ENCODE peak calls at places on chromosomes 6 and 20, in four cellular contexts. P is PC-9, Y is breast epithelium, S is uterus. G is an unnamed sample.
A peak's percentile ranks its signal among the peaks of the same experiment; 100 is the strongest.

GRCh38 chr20:12670292-12670691 is 338.5 kb upstream of the SPTLC3 start:
- DNase-seq in P (no peak), Y (no peak), S (no peak), G (no peak)

GRCh38 chr6:45422541-45423110 is 44.9 kb upstream of the SUPT3H start:
- DNase-seq in P (peak; percentile 40), Y (no peak), S (peak; percentile 39), G (no peak)

GRCh38 chr20:13061381-13061780 is 52.6 kb downstream of the SPTLC3 start:
- DNase-seq in P (peak; percentile 23), Y (no peak), S (no peak), G (no peak)

GRCh38 chr6:102126488-102126887 is 733.0 kb downstream of the GRIK2 start:
- DNase-seq in P (no peak), Y (no peak), S (no peak), G (no peak)

GRCh38 chr6:149948616-149949015 is 6.8 kb downstream of the ULBP2 start:
- DNase-seq in P (no peak), Y (no peak), S (no peak), G (no peak)

GRCh38 chr20:51092238-51092822 is 69.4 kb upstream of the KCNG1 start:
- DNase-seq in P (no peak), Y (no peak), S (no peak), G (no peak)

GRCh38 chr20:23666189-23666588 is 22.6 kb downstream of the CST4 start:
- DNase-seq in P (no peak), Y (no peak), S (no peak), G (no peak)

GRCh38 chr6:56475736-56476457 is 166.8 kb downstream of the DST start:
- DNase-seq in P (no peak), Y (no peak), S (peak; percentile 33), G (no peak)

GRCh38 chr6:38266921-38267354 is 372.8 kb downstream of the BTBD9 start:
- DNase-seq in P (no peak), Y (no peak), S (no peak), G (no peak)

GRCh38 chr6:137044366-137045220 is at the start of gene IL20RA:
- DNase-seq in P (peak; percentile 45), Y (peak; percentile 67), S (peak; percentile 43), G (no peak)

GRCh38 chr20:37995856-37996625 is 37.2 kb downstream of the TTI1 start:
- DNase-seq in P (no peak), Y (no peak), S (no peak), G (no peak)

GRCh38 chr6:5078121-5078695 is 6.9 kb upstream of the PPP1R3G start:
- DNase-seq in P (no peak), Y (no peak), S (no peak), G (no peak)

GRCh38 chr6:30122515-30122914 is 9.6 kb upstream of the TRIM31 start:
- DNase-seq in P (no peak), Y (no peak), S (no peak), G (no peak)

GRCh38 chr6:23963137-23963536 is 162.9 kb upstream of the NRSN1 start:
- DNase-seq in P (no peak), Y (no peak), S (no peak), G (no peak)

GRCh38 chr20:44841955-44842354 is 31.6 kb upstream of the RIMS4 start:
- DNase-seq in P (no peak), Y (no peak), S (no peak), G (no peak)

GRCh38 chr6:149862901-149863595 is 1.1 kb downstream of the LRP11 start:
- DNase-seq in P (peak; percentile 83), Y (peak; percentile 90), S (peak; percentile 58), G (peak; percentile 82)

GRCh38 chr20:37243076-37243936 is 18.3 kb downstream of the GHRH start:
- DNase-seq in P (no peak), Y (no peak), S (no peak), G (no peak)

GRCh38 chr20:5888051-5888450 is 62.3 kb downstream of the TRMT6 start:
- DNase-seq in P (no peak), Y (no peak), S (no peak), G (no peak)

GRCh38 chr6:45419574-45420082 is 41.9 kb upstream of the SUPT3H start:
- DNase-seq in P (peak; percentile 84), Y (peak; percentile 54), S (peak; percentile 27), G (peak; percentile 22)

GRCh38 chr20:61967300-61967699 is 98.4 kb downstream of the TAF4 start:
- DNase-seq in P (no peak), Y (no peak), S (no peak), G (no peak)

GRCh38 chr6:166119116-166119911 is 48.3 kb downstream of the TBXT start:
- DNase-seq in P (no peak), Y (no peak), S (no peak), G (no peak)

GRCh38 chr20:22455259-22455658 is 129.1 kb downstream of the FOXA2 start:
- DNase-seq in P (no peak), Y (no peak), S (no peak), G (no peak)

GRCh38 chr20:10669843-10670446 is 3.9 kb downstream of the JAG1 start:
- DNase-seq in P (no peak), Y (no peak), S (no peak), G (no peak)
- H3K4me1 ChIP-seq in P (peaks cover 5% of the 10 kb centered on the region), Y (peaks cover 10% of the 10 kb centered on the region), S (peaks cover 5% of the 10 kb centered on the region), G (peaks cover 49% of the 10 kb centered on the region)

GRCh38 chr20:59670786-59671492 is 66.6 kb downstream of the PHACTR3 start:
- DNase-seq in P (no peak), Y (no peak), S (no peak), G (no peak)
- H3K9me3 ChIP-seq in P (no peaks in the 10 kb centered on the region), Y (no peaks in the 10 kb centered on the region), S (no peaks in the 10 kb centered on the region), G (no peaks in the 10 kb centered on the region)

DNA sequence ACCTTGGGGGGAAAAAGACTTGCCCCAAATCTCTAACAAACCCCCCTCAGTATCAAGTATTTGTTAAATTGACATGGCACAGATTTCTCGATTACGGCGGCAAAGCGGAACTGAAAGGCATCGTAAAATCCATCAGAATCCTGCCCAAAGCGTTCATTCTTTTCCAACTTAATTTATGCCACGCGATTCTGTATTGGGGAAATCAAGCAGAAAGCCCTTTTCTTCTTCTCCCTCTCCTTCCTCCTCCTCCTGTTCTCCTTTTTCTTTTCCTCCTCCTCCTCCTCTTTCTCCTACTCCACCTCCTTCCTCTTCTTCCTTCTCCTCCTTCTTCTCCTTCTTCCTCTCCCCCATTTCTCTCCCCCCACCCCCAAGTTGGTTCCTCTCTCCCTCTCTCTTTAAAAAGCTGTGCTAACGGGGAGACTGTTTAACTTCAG is 2.5 kb upstream of the DLL1 start:
- DNase-seq in P (no peak), Y (no peak), S (no peak), G (no peak)
- H3K4me1 ChIP-seq in P (no peaks in the 10 kb centered on the region), Y (peaks cover 12% of the 10 kb centered on the region), S (no peaks in the 10 kb centered on the region), G (peaks cover 16% of the 10 kb centered on the region)

DNA sequence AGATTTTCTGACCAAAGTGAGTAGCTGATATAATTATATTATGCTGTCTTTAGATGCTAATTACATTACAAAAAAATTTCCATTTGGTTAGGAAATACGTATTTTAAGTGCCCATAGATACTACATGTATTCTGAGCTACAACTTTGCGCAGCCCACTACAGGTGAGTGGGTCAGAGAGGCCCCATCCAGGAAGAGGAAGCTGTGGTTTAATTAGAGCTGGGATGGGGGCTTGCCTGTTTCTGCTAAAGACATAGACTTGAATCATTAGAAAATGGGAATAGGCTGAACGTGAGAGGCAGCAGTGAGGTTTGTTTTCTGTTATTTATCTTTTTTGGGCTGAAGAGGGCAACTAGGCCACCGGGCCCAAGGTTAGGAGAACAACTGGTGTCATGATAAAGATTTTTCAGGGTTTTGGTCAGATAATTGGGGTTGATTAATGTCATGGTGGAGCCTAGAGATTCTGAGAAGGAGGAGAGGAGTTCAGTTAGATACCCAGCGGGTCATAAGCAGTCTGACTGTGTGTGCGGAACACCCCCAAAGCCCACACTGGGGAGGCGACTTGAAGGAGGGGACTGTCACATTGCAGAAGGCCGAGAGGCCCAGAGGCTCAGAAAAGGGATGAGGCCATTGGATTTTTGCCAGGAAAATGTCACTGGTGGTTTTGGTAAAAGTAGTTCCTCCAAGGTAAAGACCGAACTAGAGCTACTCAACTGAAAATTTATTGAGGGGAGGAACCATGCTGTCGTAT is 14.6 kb upstream of the IRF4 start:
- DNase-seq in P (no peak), Y (no peak), S (no peak), G (peak; percentile 3)
- H3K9me3 ChIP-seq in P (no peaks in the 10 kb centered on the region), Y (peaks cover 8% of the 10 kb centered on the region), S (no peaks in the 10 kb centered on the region), G (no peaks in the 10 kb centered on the region)

GRCh38 chr6:14123331-14124105 is 5.9 kb downstream of the CD83 start:
- DNase-seq in P (no peak), Y (no peak), S (no peak), G (no peak)
- H3K4me1 ChIP-seq in P (no peaks in the 10 kb centered on the region), Y (peaks cover 3% of the 10 kb centered on the region), S (no peaks in the 10 kb centered on the region), G (no peaks in the 10 kb centered on the region)

DNA sequence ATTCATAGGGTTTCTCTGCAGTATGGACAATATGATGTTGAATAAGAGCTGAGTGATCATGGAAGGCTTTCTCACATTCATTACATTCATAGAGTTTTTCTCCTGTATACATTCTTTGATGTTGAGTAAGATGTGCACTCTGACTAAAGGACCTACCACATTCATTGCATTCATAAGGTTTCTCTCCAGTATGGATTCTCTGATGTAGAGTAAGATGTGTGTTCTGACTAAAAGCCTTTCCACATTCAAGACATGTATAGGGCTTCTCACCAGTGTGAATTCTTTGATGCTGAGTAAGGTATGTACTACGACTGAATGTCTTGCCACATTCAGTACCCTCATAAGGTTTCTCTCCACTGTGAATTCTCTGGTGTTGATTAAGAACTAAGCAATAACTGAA is 29.3 kb upstream of the ZNF391 start:
- DNase-seq in P (no peak), Y (no peak), S (no peak), G (no peak)
- H3K9me3 ChIP-seq in P (peaks cover 42% of the 10 kb centered on the region), Y (peaks cover 15% of the 10 kb centered on the region), S (no peaks in the 10 kb centered on the region), G (peaks cover 29% of the 10 kb centered on the region)

G was measured in gastrocnemius medialis.